ENCODE peak calls at places on chromosomes 4 and X, in four cellular contexts. Z, P, H and F are unnamed samples.

GRCh38 chr4:13627185-13627605 is 330 bp downstream of the BOD1L1 start:
- DNase-seq in Z (no peak), P (peak), H (peak), F (no peak)

GRCh38 chrX:13899607-13900006 is 82.7 kb upstream of the GPM6B start:
- DNase-seq in Z (no peak), H (no peak), P (no peak), F (peak)

GRCh38 chr4:8854866-8855265 is 16.8 kb downstream of the HMX1 start:
- DNase-seq in P (no peak), H (no peak), Z (no peak), F (no peak)

GRCh38 chrX:113747274-113747973 is 836.5 kb upstream of the HTR2C start:
- DNase-seq in Z (no peak), H (no peak), P (no peak), F (no peak)

GRCh38 chr4:15006416-15007024 is 4.2 kb downstream of the CPEB2 start:
- DNase-seq in Z (no peak), P (no peak), H (no peak), F (no peak)

GRCh38 chr4:13455411-13455810 is 28.7 kb downstream of the RAB28 start:
- DNase-seq in P (no peak), Z (no peak), H (no peak), F (no peak)

GRCh38 chr4:157779084-157779483 is 393.7 kb downstream of the GASK1B start:
- DNase-seq in H (no peak), Z (no peak), P (no peak), F (peak)

GRCh38 chr4:80171251-80171650 is 26.1 kb upstream of the PRDM8 start:
- DNase-seq in Z (no peak), H (no peak), P (no peak), F (no peak)

GRCh38 chrX:47483310-47484268 is 567 bp upstream of the ZNF41 start:
- DNase-seq in H (peak), P (peak), Z (no peak), F (no peak)

GRCh38 chr4:87118826-87119225 is 101.6 kb downstream of the KLHL8 start:
- DNase-seq in Z (no peak), H (peak), P (no peak), F (no peak)

GRCh38 chrX:53481093-53481492 is 46.9 kb upstream of the HSD17B10 start:
- DNase-seq in P (no peak), H (peak), Z (no peak), F (peak)

GRCh38 chrX:40523852-40524251 is 56.9 kb upstream of the ATP6AP2 start:
- DNase-seq in P (no peak), H (no peak), Z (no peak), F (no peak)

GRCh38 chr4:55103224-55103623 is 22.2 kb downstream of the KDR start:
- DNase-seq in H (no peak), Z (no peak), P (no peak), F (no peak)

GRCh38 chr4:122576261-122577188 is 44.3 kb downstream of the IL21 start:
- DNase-seq in P (no peak), Z (no peak), H (peak), F (peak)

GRCh38 chrX:25721564-25721963 is 416.6 kb upstream of the MAGEB18 start:
- DNase-seq in Z (no peak), P (no peak), H (peak), F (peak)

GRCh38 chr4:1571165-1571908 is 112.8 kb downstream of the FAM53A start:
- DNase-seq in Z (no peak), H (no peak), P (peak), F (no peak)

GRCh38 chrX:43504394-43504793 is 151.7 kb upstream of the MAOA start:
- DNase-seq in Z (no peak), H (no peak), P (no peak), F (no peak)

GRCh38 chrX:16464369-16464768 is 185.6 kb upstream of the S100G start:
- DNase-seq in H (peak), P (no peak), Z (no peak), F (no peak)

GRCh38 chr4:44235897-44236296 is 212.7 kb downstream of the KCTD8 start:
- DNase-seq in H (peak), Z (no peak), P (no peak), F (no peak)

GRCh38 chrX:31629195-31629594 is 557.4 kb upstream of the FTHL17 start:
- DNase-seq in P (no peak), Z (no peak), H (no peak), F (no peak)

GRCh38 chrX:53445977-53446376 is 11.8 kb upstream of the HSD17B10 start:
- DNase-seq in P (no peak), Z (no peak), H (peak), F (peak)

GRCh38 chrX:154059729-154060245 is 37.7 kb downstream of the MECP2 start:
- DNase-seq in H (no peak), P (no peak), Z (no peak), F (no peak)